ENCODE peak calls at places on chromosomes 4 and X, in four cellular contexts. W is CD8-positive, alpha-beta memory T cell; C is kidney; Q is heart left ventricle. U is an unnamed sample.

GRCh38 chr4:172169871-172170270 is 356.7 kb downstream of the GALNTL6 start:
- DNase-seq in W (no peak), C (no peak), Q (no peak), U (no peak)

GRCh38 chr4:164514765-164515164 is 239.2 kb upstream of the SMIM31 start:
- DNase-seq in W (no peak), C (no peak), Q (no peak), U (no peak)

GRCh38 chr4:44016582-44017421 is 431.8 kb downstream of the KCTD8 start:
- DNase-seq in W (no peak), C (no peak), Q (no peak), U (no peak)

GRCh38 chr4:38762560-38762959 is 20.2 kb downstream of the TLR10 start:
- DNase-seq in W (no peak), C (no peak), Q (no peak), U (no peak)

GRCh38 chrX:117633277-117633676 is 483.3 kb downstream of the KLHL13 start:
- DNase-seq in W (no peak), C (no peak), Q (no peak), U (no peak)

GRCh38 chr4:110361921-110362320 is 114.0 kb upstream of the ENPEP start:
- DNase-seq in W (no peak), C (no peak), Q (no peak), U (no peak)

GRCh38 chr4:25031077-25031606 is 396 bp upstream of the LGI2 start:
- DNase-seq in W (no peak), C (peak), Q (no peak), U (no peak)

GRCh38 chr4:71974681-71975080 is 57.1 kb upstream of the NPFFR2 start:
- DNase-seq in W (no peak), C (no peak), Q (no peak), U (no peak)

GRCh38 chr4:158721680-158722079 is 1.5 kb downstream of the PPID start:
- DNase-seq in W (no peak), C (no peak), Q (no peak), U (no peak)

GRCh38 chrX:72247206-72247944 is 8.5 kb upstream of the ERCC6L start:
- DNase-seq in W (no peak), C (no peak), Q (no peak), U (peak)

GRCh38 chr4:86048426-86048825 is 311.4 kb downstream of the MAPK10 start:
- DNase-seq in W (no peak), C (no peak), Q (no peak), U (no peak)

GRCh38 chr4:142407569-142407968 is 438.5 kb downstream of the INPP4B start:
- DNase-seq in W (no peak), C (no peak), Q (no peak), U (no peak)
- H3K27ac ChIP-seq in W (no peak), C (no peak), Q (no peak), U (no peak)

DNA sequence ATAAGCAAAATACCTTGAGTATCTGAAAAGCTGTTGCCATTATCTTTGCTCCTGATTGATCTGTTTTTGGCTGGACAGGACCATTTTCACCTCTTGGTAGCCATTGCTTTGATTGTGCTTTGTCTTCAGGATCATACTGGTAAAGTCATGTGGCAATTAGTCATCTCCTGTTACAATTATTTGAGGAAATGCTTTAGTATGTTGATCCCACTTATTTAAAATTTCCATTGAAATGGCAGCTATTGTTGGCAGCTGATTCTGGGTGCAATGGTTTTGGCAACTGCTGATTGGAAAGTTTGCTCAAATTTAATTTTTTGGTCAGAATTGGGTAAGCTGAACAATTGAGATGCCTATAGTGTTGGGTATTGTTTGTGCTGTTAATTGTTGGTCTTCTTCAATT is 238.3 kb upstream of the TLL1 start:
- DNase-seq in W (no peak), C (no peak), Q (no peak), U (no peak)
- H3K27ac ChIP-seq in W (no peak), C (no peak), Q (no peak), U (no peak)

GRCh38 chr4:1910643-1911042 is 39.5 kb downstream of the NSD2 start:
- DNase-seq in W (no peak), C (no peak), Q (no peak), U (no peak)
- H3K27ac ChIP-seq in W (peak), C (no peak), Q (no peak), U (no peak)

GRCh38 chr4:142350886-142351285 is 495.2 kb downstream of the INPP4B start:
- DNase-seq in W (no peak), C (no peak), Q (no peak), U (no peak)

GRCh38 chr4:142353149-142353738 is 492.9 kb downstream of the INPP4B start:
- DNase-seq in W (no peak), C (no peak), Q (no peak), U (no peak)

GRCh38 chr4:142354041-142354440 is 492.1 kb downstream of the INPP4B start:
- DNase-seq in W (no peak), C (no peak), Q (no peak), U (no peak)

GRCh38 chr4:142351958-142352357 is 494.1 kb downstream of the INPP4B start:
- DNase-seq in W (no peak), C (no peak), Q (no peak), U (no peak)

DNA sequence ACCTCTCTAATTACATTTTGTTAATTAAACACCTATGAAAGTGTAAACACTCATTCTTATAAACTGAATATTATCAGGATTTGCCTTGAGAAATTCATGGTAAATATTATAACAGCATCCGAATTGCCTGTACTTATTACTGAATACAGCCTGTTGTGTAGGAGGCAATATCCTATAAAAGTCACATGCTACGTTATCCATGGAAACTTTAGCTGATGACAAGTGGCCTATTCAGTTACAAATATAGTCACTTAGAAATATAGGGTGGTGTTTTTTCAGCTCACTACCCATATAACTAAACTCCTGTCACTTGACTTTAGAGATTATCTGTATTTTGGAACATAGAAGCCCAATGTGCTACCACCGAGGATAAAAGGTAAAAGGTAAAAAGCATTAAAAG is 493.4 kb downstream of the INPP4B start:
- DNase-seq in W (no peak), C (no peak), Q (no peak), U (no peak)
- H3K27ac ChIP-seq in W (no peak), C (no peak), Q (peak), U (no peak)

GRCh38 chrX:37906357-37906756 is 59.0 kb upstream of the DYNLT3 start:
- DNase-seq in W (no peak), C (no peak), Q (no peak), U (no peak)
- H3K27ac ChIP-seq in W (no peak), C (no peak), Q (no peak), U (no peak)

GRCh38 chrX:149508467-149508866 is 3.4 kb upstream of the IDS start:
- DNase-seq in W (no peak), C (no peak), Q (no peak), U (no peak)

GRCh38 chrX:149505671-149506070 is 565 bp upstream of the IDS start:
- DNase-seq in W (no peak), C (no peak), Q (no peak), U (no peak)

GRCh38 chrX:149504226-149504914 is 736 bp downstream of the IDS start:
- DNase-seq in W (peak), C (no peak), Q (no peak), U (no peak)

GRCh38 chrX:149506349-149506748 is 1.2 kb upstream of the IDS start:
- DNase-seq in W (no peak), C (no peak), Q (no peak), U (no peak)

GRCh38 chrX:149504915-149505651 is at the start of gene IDS:
- DNase-seq in W (peak), C (peak), Q (peak), U (peak)
- H3K27ac ChIP-seq in W (peak), C (peak), Q (peak), U (peak)

GRCh38 chrX:20530319-20530979 is 263.7 kb upstream of the RPS6KA3 start:
- DNase-seq in W (peak), C (no peak), Q (no peak), U (peak)
- H3K27ac ChIP-seq in W (no peak), C (no peak), Q (no peak), U (no peak)

GRCh38 chr4:108109997-108110416 is 58.7 kb downstream of the LEF1 start:
- DNase-seq in W (no peak), C (no peak), Q (no peak), U (no peak)

GRCh38 chr4:108109111-108109510 is 59.6 kb downstream of the LEF1 start:
- DNase-seq in W (no peak), C (no peak), Q (no peak), U (no peak)

GRCh38 chr4:108106186-108106585 is 62.5 kb downstream of the LEF1 start:
- DNase-seq in W (no peak), C (no peak), Q (no peak), U (no peak)

GRCh38 chr4:108107116-108107515 is 61.6 kb downstream of the LEF1 start:
- DNase-seq in W (no peak), C (no peak), Q (no peak), U (no peak)

DNA sequence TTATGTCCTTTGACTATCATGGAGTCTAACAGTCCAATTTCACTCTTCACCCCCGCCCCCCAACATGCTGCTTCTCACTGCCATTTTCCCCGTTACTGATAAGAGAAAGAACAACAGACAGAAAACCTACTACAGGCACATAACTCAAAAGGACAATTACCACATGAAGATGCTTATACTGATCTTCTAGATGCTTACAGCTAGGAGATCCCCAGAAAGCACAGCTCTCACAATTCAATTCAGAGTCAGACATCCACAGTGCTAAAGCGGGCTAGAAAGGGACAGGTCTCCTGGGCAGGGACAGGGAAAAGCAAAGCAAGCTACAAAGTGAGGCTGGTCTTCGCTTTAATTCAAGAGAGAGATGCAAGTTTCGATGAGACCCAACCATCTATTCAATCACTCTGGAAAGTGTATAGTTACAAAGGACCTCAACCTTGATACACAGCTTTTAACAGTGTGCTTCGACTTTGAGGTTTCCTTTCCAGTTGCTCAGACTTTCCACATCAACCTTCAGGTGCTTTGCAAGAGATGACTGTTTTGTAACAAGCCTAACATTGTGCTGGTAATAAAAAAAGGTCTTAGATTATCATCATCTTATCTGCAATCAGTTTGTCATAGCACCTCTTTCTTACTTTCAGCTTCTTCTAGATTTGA is 60.9 kb downstream of the LEF1 start:
- DNase-seq in W (no peak), C (no peak), Q (no peak), U (no peak)
- H3K27ac ChIP-seq in W (no peak), C (no peak), Q (no peak), U (no peak)

GRCh38 chr4:138235419-138235952 is 6.7 kb downstream of the SLC7A11 start:
- DNase-seq in W (no peak), C (no peak), Q (no peak), U (no peak)
- H3K27ac ChIP-seq in W (no peak), C (no peak), Q (peak), U (no peak)

GRCh38 chrX:128458888-128459287 is 406.7 kb upstream of the ACTRT1 start:
- DNase-seq in W (no peak), C (no peak), Q (no peak), U (no peak)
- H3K27ac ChIP-seq in W (no peak), C (no peak), Q (no peak), U (no peak)

U was measured in lung.